ENCODE peak calls at places on chromosomes 5 and 9, in ten cellular contexts. J is left ventricle myocardium inferior; N is RWPE1; L is endodermal cell; G is fibroblast of lung; W is type B pancreatic cell; R is Calu3; I is AG09309; A is AG10803; C is CD4-positive, alpha-beta T cell. X is an unnamed sample.

GRCh38 chr5:118883396-118883795 is 105.0 kb downstream of the DTWD2 start:
- DNase-seq in J (no peak), R (no peak), N (no peak), L (no peak), W (no peak), A (no peak), I (no peak), C (no peak), G (no peak), X (no peak)

GRCh38 chr9:135077497-135078200 is 9.8 kb upstream of the OLFM1 start:
- DNase-seq in L (peak; percentile 95), N (peak; percentile 76), R (no peak), I (no peak), W (no peak), A (peak; percentile 11), G (peak; percentile 6), C (no peak), J (no peak), X (no peak)

GRCh38 chr9:78004478-78005229 is 27.0 kb downstream of the GNAQ start:
- DNase-seq in L (no peak), I (no peak), A (no peak), R (peak; percentile 31), N (no peak), J (no peak), C (no peak), W (no peak), G (no peak), X (no peak)

GRCh38 chr9:95189230-95190098 is 128.0 kb downstream of the FANCC start:
- DNase-seq in N (no peak), A (no peak), J (peak; percentile 23), W (no peak), C (no peak), L (no peak), R (no peak), I (no peak), G (peak; percentile 86), X (no peak)

GRCh38 chr5:172754957-172755356 is 16.0 kb downstream of the DUSP1 start:
- DNase-seq in A (no peak), J (no peak), I (no peak), R (no peak), N (no peak), C (no peak), W (no peak), G (no peak), L (no peak), X (no peak)

GRCh38 chr5:142924135-142924883 is 154.1 kb downstream of the ARHGAP26 start:
- DNase-seq in W (no peak), I (no peak), R (no peak), A (no peak), G (peak; percentile 29), C (no peak), N (peak; percentile 26), J (no peak), L (no peak), X (peak; percentile 15)

GRCh38 chr9:137545123-137545522 is 5.1 kb downstream of the PNPLA7 start:
- DNase-seq in N (no peak), L (no peak), I (no peak), W (no peak), J (no peak), G (peak; percentile 14), A (peak; percentile 78), R (no peak), C (no peak), X (no peak)

GRCh38 chr9:4292781-4293180 is 7.1 kb downstream of the GLIS3 start:
- DNase-seq in C (no peak), W (no peak), L (no peak), I (no peak), G (peak; percentile 81), J (no peak), R (no peak), A (peak; percentile 54), N (no peak), X (no peak)

GRCh38 chr9:91534374-91534773 is 110.7 kb upstream of the NFIL3 start:
- DNase-seq in W (no peak), C (no peak), I (no peak), R (no peak), N (peak; percentile 67), A (peak; percentile 25), G (peak; percentile 78), L (no peak), J (no peak), X (no peak)

GRCh38 chr9:118009585-118009984 is 305.4 kb downstream of the TLR4 start:
- DNase-seq in R (no peak), C (no peak), A (no peak), G (no peak), N (no peak), I (no peak), W (no peak), L (peak; percentile 60), J (no peak), X (no peak)

GRCh38 chr5:44294492-44294891 is 94.7 kb downstream of the FGF10 start:
- DNase-seq in C (no peak), A (peak; percentile 12), N (no peak), I (no peak), G (no peak), R (no peak), W (no peak), J (peak; percentile 40), L (no peak), X (no peak)

GRCh38 chr9:2722715-2723114 is 5.4 kb downstream of the KCNV2 start:
- DNase-seq in N (peak; percentile 4), C (no peak), J (no peak), L (no peak), I (peak; percentile 64), W (no peak), A (peak; percentile 95), G (peak; percentile 78), R (no peak), X (no peak)

GRCh38 chr5:105632043-105632442 is 2038.7 kb downstream of the EFNA5 start:
- DNase-seq in A (no peak), W (no peak), N (no peak), R (no peak), L (no peak), I (no peak), C (no peak), G (peak; percentile 8), J (no peak), X (no peak)

GRCh38 chr9:14967450-14968321 is 57.5 kb upstream of the FREM1 start:
- DNase-seq in L (no peak), W (no peak), I (no peak), C (no peak), J (no peak), R (no peak), G (no peak), A (no peak), N (no peak), X (no peak)

GRCh38 chr5:370959-371810 is 49.7 kb downstream of the AHRR start:
- DNase-seq in A (peak; percentile 11), L (peak; percentile 44), G (no peak), N (no peak), W (peak; percentile 60), C (no peak), I (no peak), J (no peak), R (no peak), X (no peak)

GRCh38 chr9:133160742-133161541 is 2.8 kb downstream of the GBGT1 start:
- DNase-seq in J (peak; percentile 69), R (peak; percentile 48), G (peak; percentile 48), I (no peak), W (no peak), A (peak; percentile 77), L (peak; percentile 76), N (peak; percentile 89), C (no peak), X (peak; percentile 82)

GRCh38 chr5:123163225-123163876 is 74.3 kb downstream of the PRDM6 start:
- DNase-seq in A (no peak), L (no peak), G (no peak), N (no peak), W (no peak), C (no peak), I (no peak), R (no peak), J (no peak), X (no peak)

GRCh38 chr5:75992677-75993582 is 90.3 kb upstream of the SV2C start:
- DNase-seq in C (no peak), R (no peak), J (no peak), W (no peak), N (no peak), G (no peak), A (no peak), I (no peak), L (no peak), X (peak; percentile 7)

GRCh38 chr9:123655681-123656423 is 274.1 kb downstream of the DENND1A start:
- DNase-seq in I (no peak), C (no peak), L (no peak), R (no peak), W (no peak), J (no peak), A (no peak), G (no peak), N (no peak), X (no peak)
- TF ChIP-seq CTCF in I (no peak), C (no peak), L (no peak), R (no peak), W (no peak), J (no peak), A (no peak), G (no peak), N (no peak), X (no peak)

DNA sequence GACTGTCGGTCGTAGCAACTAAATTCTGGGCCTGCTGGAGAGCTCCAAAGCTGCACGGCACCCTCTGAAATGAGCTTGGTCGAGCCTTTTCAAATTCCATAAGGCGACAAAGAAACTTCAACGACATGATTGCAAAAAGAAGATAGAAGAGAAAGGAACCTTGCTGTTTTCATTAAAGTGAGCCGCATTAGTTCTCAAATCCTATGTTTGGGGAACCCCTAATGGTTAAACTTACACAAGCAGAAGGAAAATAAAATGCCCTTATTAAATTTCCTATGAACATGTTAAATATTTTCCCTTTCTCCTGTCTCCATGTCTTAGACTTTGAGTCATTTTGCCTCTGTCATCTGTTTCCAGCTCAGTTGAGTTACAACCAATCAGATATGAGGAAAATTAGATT is 735.7 kb upstream of the WWC1 start:
- DNase-seq in R (no peak), N (peak; percentile 5), L (peak; percentile 56), A (no peak), I (no peak), C (no peak), J (no peak), W (no peak), G (no peak), X (no peak)
- TF ChIP-seq CTCF in R (no peak), N (no peak), L (no peak), A (peak; percentile 19), I (no peak), C (no peak), J (no peak), W (peak; percentile 21), G (peak; percentile 17), X (no peak)

GRCh38 chr9:34177906-34178697 is 741 bp upstream of the UBAP1 start:
- DNase-seq in L (peak; percentile 55), J (no peak), G (no peak), N (no peak), W (no peak), R (no peak), I (no peak), A (no peak), C (no peak), X (no peak)
- TF ChIP-seq CTCF in L (no peak), J (no peak), G (no peak), N (no peak), W (no peak), R (no peak), I (no peak), A (no peak), C (no peak), X (no peak)

DNA sequence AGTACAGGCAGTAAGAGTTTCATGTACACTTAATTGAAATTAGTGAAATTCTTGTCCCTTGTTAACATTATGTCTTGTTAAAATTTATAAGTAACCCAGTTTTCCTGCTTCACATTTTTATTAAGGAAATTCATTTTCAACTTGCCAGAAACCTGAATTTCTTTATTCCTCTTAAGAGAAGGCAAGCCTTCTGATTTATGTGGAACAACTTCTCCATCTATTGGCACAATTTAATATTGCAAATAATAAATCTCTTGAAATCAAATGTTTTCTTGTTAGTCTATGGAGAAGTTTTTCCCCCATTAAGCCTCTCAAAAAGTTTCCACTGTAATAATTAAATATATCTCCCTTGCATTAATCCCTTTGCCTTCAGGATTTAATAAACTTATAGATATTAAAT is 33.8 kb upstream of the ACO1 start:
- DNase-seq in W (no peak), R (no peak), G (peak; percentile 17), C (no peak), J (no peak), I (no peak), N (peak; percentile 11), L (no peak), A (peak; percentile 16), X (no peak)
- TF ChIP-seq CTCF in W (peak; percentile 69), R (no peak), G (peak; percentile 6), C (peak; percentile 33), J (peak; percentile 41), I (peak; percentile 19), N (peak; percentile 64), L (peak; percentile 64), A (peak; percentile 30), X (no peak)